ENCODE peak calls at places on chromosomes 3 and 15, in four cellular contexts. One of them, this sample, is unnamed.

GRCh38 chr15:85379403-85380131 is 836 bp upstream of the AKAP13 start:
- DNase-seq in GM12878: no peak
- DNase-seq in HepG2: no peak
- DNase-seq in K562: no peak
- DNase-seq in this sample: peak

GRCh38 chr15:77064539-77065308 is 6.2 kb downstream of the TSPAN3 start:
- DNase-seq in GM12878: no peak
- DNase-seq in HepG2: no peak
- DNase-seq in K562: peak
- DNase-seq in this sample: peak

GRCh38 chr15:69154684-69155083 is 5.8 kb upstream of the GLCE start:
- DNase-seq in GM12878: no peak
- DNase-seq in HepG2: no peak
- DNase-seq in K562: no peak
- DNase-seq in this sample: no peak

GRCh38 chr3:64686446-64686908 is 1.3 kb downstream of the ADAMTS9 start:
- DNase-seq in GM12878: no peak
- DNase-seq in HepG2: peak
- DNase-seq in K562: no peak
- DNase-seq in this sample: peak

GRCh38 chr3:59247402-59247841 is 197.6 kb upstream of the CFAP20DC start:
- DNase-seq in GM12878: peak
- DNase-seq in HepG2: no peak
- DNase-seq in K562: no peak
- DNase-seq in this sample: no peak

GRCh38 chr3:171055336-171056178 is 29.0 kb upstream of the SLC2A2 start:
- DNase-seq in GM12878: no peak
- DNase-seq in HepG2: peak
- DNase-seq in K562: no peak
- DNase-seq in this sample: peak

GRCh38 chr3:31009881-31010280 is 115.4 kb upstream of the GADL1 start:
- DNase-seq in GM12878: no peak
- DNase-seq in HepG2: peak
- DNase-seq in K562: no peak
- DNase-seq in this sample: no peak

GRCh38 chr3:183267140-183267539 is 14.1 kb downstream of the B3GNT5 start:
- DNase-seq in GM12878: no peak
- DNase-seq in HepG2: no peak
- DNase-seq in K562: no peak
- DNase-seq in this sample: no peak

GRCh38 chr3:18246336-18247060 is 178.6 kb downstream of the SATB1 start:
- DNase-seq in GM12878: no peak
- DNase-seq in HepG2: no peak
- DNase-seq in K562: no peak
- DNase-seq in this sample: no peak

GRCh38 chr3:16086690-16087089 is 87.8 kb upstream of the GALNT15 start:
- DNase-seq in GM12878: no peak
- DNase-seq in HepG2: no peak
- DNase-seq in K562: no peak
- DNase-seq in this sample: no peak

GRCh38 chr3:23114479-23114878 is 88.6 kb upstream of the UBE2E2 start:
- DNase-seq in GM12878: no peak
- DNase-seq in HepG2: no peak
- DNase-seq in K562: no peak
- DNase-seq in this sample: no peak

GRCh38 chr3:108883373-108883772 is 60.8 kb downstream of the TRAT1 start:
- DNase-seq in GM12878: no peak
- DNase-seq in HepG2: no peak
- DNase-seq in K562: no peak
- DNase-seq in this sample: no peak

GRCh38 chr3:127590593-127591477 is at the start of gene TPRA1:
- DNase-seq in GM12878: peak
- DNase-seq in HepG2: peak
- DNase-seq in K562: peak
- DNase-seq in this sample: peak

GRCh38 chr3:177944228-177944661 is 592.0 kb upstream of the KCNMB2 start:
- DNase-seq in GM12878: no peak
- DNase-seq in HepG2: no peak
- DNase-seq in K562: no peak
- DNase-seq in this sample: no peak

GRCh38 chr3:76181213-76181612 is 395.9 kb upstream of the ZNF717 start:
- DNase-seq in GM12878: no peak
- DNase-seq in HepG2: no peak
- DNase-seq in K562: no peak
- DNase-seq in this sample: no peak

GRCh38 chr15:93036922-93037321 is 52.1 kb downstream of the RGMA start:
- DNase-seq in GM12878: no peak
- DNase-seq in HepG2: no peak
- DNase-seq in K562: no peak
- DNase-seq in this sample: no peak

GRCh38 chr3:66884659-66885058 is 113.4 kb upstream of the KBTBD8 start:
- DNase-seq in GM12878: no peak
- DNase-seq in HepG2: no peak
- DNase-seq in K562: no peak
- DNase-seq in this sample: no peak

GRCh38 chr3:133369041-133369440 is 30.8 kb upstream of the BFSP2 start:
- DNase-seq in GM12878: no peak
- DNase-seq in HepG2: no peak
- DNase-seq in K562: no peak
- DNase-seq in this sample: no peak

GRCh38 chr3:123036352-123037014 is 8.9 kb upstream of the SEMA5B start:
- DNase-seq in GM12878: no peak
- DNase-seq in HepG2: peak
- DNase-seq in K562: no peak
- DNase-seq in this sample: no peak

GRCh38 chr3:57261119-57261518 is 31.4 kb downstream of the ASB14 start:
- DNase-seq in GM12878: no peak
- DNase-seq in HepG2: no peak
- DNase-seq in K562: no peak
- DNase-seq in this sample: no peak

GRCh38 chr3:35908366-35909232 is 269.3 kb downstream of the ARPP21 start:
- DNase-seq in GM12878: peak
- DNase-seq in HepG2: peak
- DNase-seq in K562: peak
- DNase-seq in this sample: peak

GRCh38 chr3:133573054-133573628 is 345 bp upstream of the CDV3 start:
- DNase-seq in GM12878: peak
- DNase-seq in HepG2: peak
- DNase-seq in K562: peak
- DNase-seq in this sample: peak

GRCh38 chr15:94542391-94542790 is 311.0 kb downstream of the MCTP2 start:
- DNase-seq in GM12878: no peak
- DNase-seq in HepG2: no peak
- DNase-seq in K562: no peak
- DNase-seq in this sample: no peak

GRCh38 chr3:111728566-111728935 is 130.5 kb upstream of the PHLDB2 start:
- DNase-seq in GM12878: no peak
- DNase-seq in HepG2: no peak
- DNase-seq in K562: no peak
- DNase-seq in this sample: no peak

GRCh38 chr3:111730143-111730542 is 128.9 kb upstream of the PHLDB2 start:
- DNase-seq in GM12878: no peak
- DNase-seq in HepG2: no peak
- DNase-seq in K562: no peak
- DNase-seq in this sample: no peak

GRCh38 chr3:111727843-111728565 is 131.1 kb upstream of the PHLDB2 start:
- DNase-seq in GM12878: no peak
- DNase-seq in HepG2: no peak
- DNase-seq in K562: no peak
- DNase-seq in this sample: no peak

GRCh38 chr3:111726788-111727305 is 131.7 kb upstream of the ZBED2 start:
- DNase-seq in GM12878: no peak
- DNase-seq in HepG2: peak
- DNase-seq in K562: no peak
- DNase-seq in this sample: no peak

DNA sequence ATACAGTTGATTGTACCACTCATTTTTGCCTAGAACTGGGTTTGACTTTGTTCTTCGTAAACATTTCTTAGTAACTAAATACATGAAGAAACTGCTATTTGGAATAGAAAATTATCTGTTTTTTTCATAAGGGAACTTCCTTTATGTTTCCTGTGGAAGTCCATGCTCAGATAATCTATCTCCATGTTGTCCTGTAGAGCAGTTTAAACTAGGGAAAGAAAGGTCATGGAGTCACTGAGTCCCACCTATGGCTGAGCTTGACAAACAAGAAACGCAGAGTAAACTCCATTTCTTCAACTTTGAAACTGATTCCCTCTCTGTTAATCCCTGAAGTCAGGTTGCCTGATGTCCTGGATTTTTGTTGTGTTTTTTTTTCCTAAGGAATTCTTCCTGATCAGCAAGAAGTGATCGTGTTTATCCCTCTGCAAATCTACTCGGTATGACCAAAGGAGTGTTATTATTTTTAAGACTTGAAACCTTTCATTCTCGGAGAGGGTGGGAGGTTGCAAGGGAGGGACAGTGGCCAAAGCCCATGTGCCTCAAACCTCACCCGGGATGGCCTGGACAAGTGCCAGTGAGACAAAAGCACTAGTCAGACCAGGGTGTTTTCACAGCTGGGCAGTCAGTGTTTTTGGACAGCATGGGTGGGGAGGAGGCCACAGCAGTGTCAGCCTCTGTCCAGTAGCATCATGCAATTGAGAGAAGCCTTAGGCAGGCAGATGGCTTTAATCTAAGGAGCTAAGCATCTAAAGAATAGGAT is 129.8 kb upstream of the PHLDB2 start:
- DNase-seq in GM12878: no peak
- DNase-seq in HepG2: no peak
- DNase-seq in K562: no peak
- DNase-seq in this sample: no peak
- TF ChIP-seq USF2 in GM12878: no peak
- TF ChIP-seq USF2 in HepG2: no peak
- TF ChIP-seq USF2 in K562: no peak
- TF ChIP-seq USF2 in this sample: no peak

DNA sequence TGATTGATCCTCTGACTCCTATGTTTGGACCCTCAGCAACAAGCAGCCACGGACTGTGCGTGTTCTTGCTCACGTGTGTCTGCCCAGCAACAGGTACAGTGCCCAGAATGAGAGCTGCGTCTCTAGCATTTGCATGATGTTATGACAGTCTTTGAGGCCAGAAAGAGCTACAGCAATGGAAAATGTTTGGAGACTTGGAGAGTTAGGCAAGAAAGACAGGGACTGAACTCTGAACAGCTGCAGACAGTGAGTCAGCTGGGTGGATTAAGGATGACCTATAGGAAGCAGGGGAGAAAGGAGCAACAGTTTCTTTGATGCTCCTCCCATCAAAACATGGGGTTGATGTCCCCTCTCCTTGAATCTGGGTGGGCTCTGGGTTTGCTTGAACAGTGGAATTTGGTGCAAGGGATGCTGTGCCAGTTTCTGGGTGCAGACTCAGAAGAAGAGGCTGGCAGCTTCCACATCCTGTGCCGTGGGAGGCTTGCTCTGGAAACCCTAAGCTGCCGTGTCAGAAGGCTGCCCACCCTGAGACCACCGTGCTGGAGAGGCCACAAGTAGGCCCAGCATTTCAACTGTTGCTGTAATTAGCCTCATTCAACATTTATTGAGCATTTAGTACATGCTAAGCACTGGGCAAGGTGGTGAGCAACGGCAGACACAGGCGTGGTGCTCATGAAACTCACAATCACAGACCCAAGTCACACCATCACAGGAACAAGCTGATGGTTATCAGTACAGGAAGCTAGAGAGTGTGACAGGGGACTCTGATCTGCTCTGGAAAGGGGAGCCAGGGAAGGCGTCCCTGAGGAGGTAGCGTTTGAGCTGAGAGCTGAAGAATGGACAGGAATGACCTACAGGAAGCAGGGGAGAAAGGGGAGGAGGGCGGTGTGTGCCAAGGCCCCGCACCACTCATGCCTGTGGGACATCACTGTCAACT is 21.7 kb downstream of the CCR9 start:
- DNase-seq in GM12878: no peak
- DNase-seq in HepG2: no peak
- DNase-seq in K562: no peak
- DNase-seq in this sample: no peak
- TF ChIP-seq JUNB in GM12878: no peak
- TF ChIP-seq JUNB in HepG2: no peak
- TF ChIP-seq JUNB in K562: no peak
- TF ChIP-seq JUNB in this sample: no peak

GRCh38 chr3:172148269-172148668 is 108.9 kb downstream of the FNDC3B start:
- DNase-seq in GM12878: no peak
- DNase-seq in HepG2: no peak
- DNase-seq in K562: no peak
- DNase-seq in this sample: no peak
- TF ChIP-seq USF2 in GM12878: no peak
- TF ChIP-seq USF2 in HepG2: no peak
- TF ChIP-seq USF2 in K562: no peak
- TF ChIP-seq USF2 in this sample: no peak

GRCh38 chr3:54760226-54760625 is 167.6 kb downstream of the LRTM1 start:
- DNase-seq in GM12878: no peak
- DNase-seq in HepG2: no peak
- DNase-seq in K562: no peak
- DNase-seq in this sample: no peak
- TF ChIP-seq JUNB in GM12878: no peak
- TF ChIP-seq JUNB in HepG2: no peak
- TF ChIP-seq JUNB in K562: no peak
- TF ChIP-seq JUNB in this sample: no peak

GRCh38 chr3:52222319-52223221 is 2.9 kb downstream of the TLR9 start:
- DNase-seq in GM12878: no peak
- DNase-seq in HepG2: no peak
- DNase-seq in K562: no peak
- DNase-seq in this sample: no peak
- TF ChIP-seq USF2 in GM12878: no peak
- TF ChIP-seq USF2 in HepG2: no peak
- TF ChIP-seq USF2 in K562: no peak
- TF ChIP-seq USF2 in this sample: no peak

GRCh38 chr3:14301558-14301957 is 100.8 kb upstream of the SLC6A6 start:
- DNase-seq in GM12878: no peak
- DNase-seq in HepG2: peak
- DNase-seq in K562: no peak
- DNase-seq in this sample: no peak
- TF ChIP-seq JUNB in GM12878: no peak
- TF ChIP-seq JUNB in HepG2: no peak
- TF ChIP-seq JUNB in K562: no peak
- TF ChIP-seq JUNB in this sample: no peak

GRCh38 chr3:151047636-151048035 is 37.8 kb upstream of the MED12L start:
- DNase-seq in GM12878: no peak
- DNase-seq in HepG2: no peak
- DNase-seq in K562: peak
- DNase-seq in this sample: peak
- TF ChIP-seq USF2 in GM12878: no peak
- TF ChIP-seq USF2 in HepG2: no peak
- TF ChIP-seq USF2 in K562: peak
- TF ChIP-seq USF2 in this sample: peak

GRCh38 chr15:87871130-87871737 is 385.3 kb downstream of the NTRK3 start:
- DNase-seq in GM12878: no peak
- DNase-seq in HepG2: no peak
- DNase-seq in K562: no peak
- DNase-seq in this sample: no peak

GRCh38 chr15:87871738-87872315 is 384.7 kb downstream of the NTRK3 start:
- DNase-seq in GM12878: no peak
- DNase-seq in HepG2: no peak
- DNase-seq in K562: no peak
- DNase-seq in this sample: no peak

GRCh38 chr15:87863152-87863551 is 393.4 kb downstream of the NTRK3 start:
- DNase-seq in GM12878: no peak
- DNase-seq in HepG2: no peak
- DNase-seq in K562: peak
- DNase-seq in this sample: no peak

GRCh38 chr15:87866961-87867360 is 389.6 kb downstream of the NTRK3 start:
- DNase-seq in GM12878: no peak
- DNase-seq in HepG2: no peak
- DNase-seq in K562: no peak
- DNase-seq in this sample: no peak
- TF ChIP-seq JUNB in GM12878: no peak
- TF ChIP-seq JUNB in HepG2: no peak
- TF ChIP-seq JUNB in K562: no peak
- TF ChIP-seq JUNB in this sample: no peak